ENCODE peak calls at places on chromosome 15, in four cellular contexts. U, P, J and I are unnamed samples.

GRCh38 chr15:63351170-63351569 is 30.5 kb downstream of the CA12 start:
- DNase-seq in U (no peak), P (no peak), J (no peak), I (no peak)

GRCh38 chr15:62413147-62413546 is 248.1 kb upstream of the C2CD4B start:
- DNase-seq in J (peak; percentile 15), P (peak; percentile 69), U (no peak), I (no peak)

GRCh38 chr15:33215941-33216872 is 21.7 kb upstream of the FMN1 start:
- DNase-seq in U (peak; percentile 53), J (no peak), P (peak; percentile 33), I (no peak)

GRCh38 chr15:42465520-42466259 is 25.3 kb downstream of the ZNF106 start:
- DNase-seq in U (no peak), P (no peak), J (no peak), I (no peak)

GRCh38 chr15:81274932-81275341 is 49.0 kb downstream of the STARD5 start:
- DNase-seq in U (peak; percentile 80), P (peak; percentile 83), J (peak; percentile 76), I (peak; percentile 81)

GRCh38 chr15:52020253-52021085 is 1.4 kb downstream of the MAPK6 start:
- DNase-seq in P (peak; percentile 55), U (no peak), J (no peak), I (no peak)

GRCh38 chr15:31344824-31345605 is 18.4 kb downstream of the KLF13 start:
- DNase-seq in J (no peak), U (no peak), P (no peak), I (no peak)

GRCh38 chr15:61195116-61196002 is 33.7 kb downstream of the RORA start:
- DNase-seq in P (peak; percentile 58), U (peak; percentile 71), J (peak; percentile 48), I (no peak)

GRCh38 chr15:50633653-50634052 is 52.9 kb downstream of the TRPM7 start:
- DNase-seq in U (no peak), P (peak; percentile 69), J (peak; percentile 4), I (no peak)

GRCh38 chr15:51023499-51023898 is 71.2 kb downstream of the TNFAIP8L3 start:
- DNase-seq in U (no peak), J (no peak), P (no peak), I (no peak)